ENCODE peak calls at places on chromosomes 4 and X, in ten cellular contexts. W is lung, A is PC-9, E is upper lobe of left lung, F is PC-3, B is A673, V is fibroblast of lung, Y is AG04450, I is GM23248, J is mammary epithelial cell. L is an unnamed sample.

GRCh38 chrX:31555506-31555905 is 483.7 kb upstream of the FTHL17 start:
- DNase-seq in W (no peak), E (no peak), J (no peak), Y (no peak), F (no peak), A (no peak), B (no peak), V (peak), I (peak), L (no peak)

GRCh38 chrX:55813150-55813549 is 95.6 kb downstream of the RRAGB start:
- DNase-seq in Y (no peak), I (no peak), B (no peak), F (no peak), A (no peak), V (no peak), J (no peak), W (no peak), E (peak), L (no peak)

GRCh38 chr4:124044867-124045266 is 648.3 kb downstream of the SPRY1 start:
- DNase-seq in W (no peak), E (no peak), Y (no peak), A (peak), V (no peak), F (no peak), I (no peak), J (no peak), B (no peak), L (no peak)

GRCh38 chr4:182604161-182604591 is 313.0 kb downstream of the DCTD start:
- DNase-seq in J (no peak), E (no peak), I (peak), W (no peak), F (peak), A (no peak), V (peak), Y (peak), B (peak), L (no peak)

GRCh38 chr4:82678046-82678445 is 116.3 kb upstream of the TMEM150C start:
- DNase-seq in V (no peak), E (no peak), Y (no peak), W (no peak), J (no peak), B (no peak), A (no peak), I (peak), F (no peak), L (no peak)

GRCh38 chr4:107838138-107838618 is 13.4 kb downstream of the SGMS2 start:
- DNase-seq in I (peak), B (no peak), E (no peak), A (no peak), F (no peak), W (no peak), V (no peak), J (no peak), Y (no peak), L (no peak)

GRCh38 chrX:46477435-46477834 is 67.8 kb downstream of the ZNF674 start:
- DNase-seq in F (no peak), J (no peak), I (peak), Y (no peak), A (no peak), V (peak), W (no peak), B (no peak), E (no peak), L (no peak)

GRCh38 chr4:3201718-3202702 is 46.9 kb upstream of the MSANTD1 start:
- DNase-seq in F (no peak), A (no peak), J (no peak), I (peak), V (peak), E (no peak), B (peak), Y (peak), W (no peak), L (no peak)

GRCh38 chr4:25057299-25057698 is 26.6 kb upstream of the LGI2 start:
- DNase-seq in B (no peak), V (no peak), I (no peak), J (no peak), Y (no peak), W (no peak), A (no peak), E (no peak), F (no peak), L (no peak)

GRCh38 chr4:38669233-38669632 is 5.2 kb downstream of the KLF3 start:
- DNase-seq in I (peak), B (no peak), W (no peak), A (no peak), Y (no peak), F (no peak), V (peak), J (no peak), E (peak), L (no peak)

GRCh38 chr4:83589283-83589682 is 53.4 kb downstream of the GPAT3 start:
- DNase-seq in J (no peak), F (no peak), Y (no peak), V (no peak), B (no peak), E (no peak), I (no peak), A (no peak), W (no peak), L (no peak)

DNA sequence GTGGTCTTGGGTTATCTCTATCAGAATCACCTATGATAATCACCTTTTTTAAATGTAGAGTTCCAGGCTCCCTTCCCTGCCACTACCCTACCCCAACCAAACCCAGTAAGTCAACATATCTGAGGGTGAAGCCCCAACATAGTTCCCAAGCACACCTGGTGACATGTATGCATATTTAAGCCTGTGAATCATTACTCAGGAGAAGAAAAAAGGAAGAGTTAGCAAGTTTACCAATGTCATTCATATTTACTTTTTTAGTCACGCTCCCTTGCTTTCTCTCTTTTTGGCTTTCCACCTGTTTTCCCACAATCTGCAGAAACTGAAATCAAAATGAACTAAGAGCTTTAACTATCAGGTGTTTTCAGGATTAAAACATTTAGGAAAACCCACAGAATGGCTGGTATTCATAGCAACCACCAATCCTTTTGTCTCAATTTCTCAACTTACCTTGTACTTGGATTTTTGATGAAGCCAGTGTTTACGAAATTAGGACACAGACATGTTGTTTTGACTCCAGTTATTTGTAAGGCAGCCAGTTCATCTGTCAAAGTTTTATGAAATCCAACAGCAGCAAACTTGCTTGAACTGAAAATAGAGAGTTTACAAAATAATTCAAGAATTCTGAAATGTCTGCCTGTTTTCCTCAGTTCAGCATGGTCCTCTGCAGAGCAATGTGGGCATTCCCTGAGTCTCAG is 34.0 kb downstream of the HSD17B11 start:
- DNase-seq in B (no peak), Y (no peak), E (no peak), A (no peak), I (no peak), V (no peak), W (no peak), J (peak), F (peak), L (no peak)
- H3K27ac ChIP-seq in B (no peak), Y (no peak), E (no peak), A (no peak), I (no peak), V (no peak), W (no peak), J (no peak), F (peak), L (no peak)

GRCh38 chrX:154460326-154460725 is 2.2 kb downstream of the PLXNA3 start:
- DNase-seq in B (no peak), I (peak), Y (no peak), W (no peak), F (no peak), A (no peak), J (no peak), E (no peak), V (no peak), L (no peak)

GRCh38 chrX:154458954-154459829 is 1.1 kb downstream of the PLXNA3 start:
- DNase-seq in V (no peak), J (no peak), E (no peak), F (peak), I (peak), W (no peak), A (peak), B (peak), Y (no peak), L (no peak)

GRCh38 chrX:154457491-154458115 is 478 bp upstream of the PLXNA3 start:
- DNase-seq in V (no peak), I (peak), E (peak), B (peak), J (peak), W (no peak), F (peak), A (peak), Y (no peak), L (no peak)

GRCh38 chrX:154459843-154460242 is 1.8 kb downstream of the PLXNA3 start:
- DNase-seq in V (no peak), Y (no peak), F (no peak), E (no peak), W (no peak), B (no peak), I (peak), A (no peak), J (no peak), L (no peak)

DNA sequence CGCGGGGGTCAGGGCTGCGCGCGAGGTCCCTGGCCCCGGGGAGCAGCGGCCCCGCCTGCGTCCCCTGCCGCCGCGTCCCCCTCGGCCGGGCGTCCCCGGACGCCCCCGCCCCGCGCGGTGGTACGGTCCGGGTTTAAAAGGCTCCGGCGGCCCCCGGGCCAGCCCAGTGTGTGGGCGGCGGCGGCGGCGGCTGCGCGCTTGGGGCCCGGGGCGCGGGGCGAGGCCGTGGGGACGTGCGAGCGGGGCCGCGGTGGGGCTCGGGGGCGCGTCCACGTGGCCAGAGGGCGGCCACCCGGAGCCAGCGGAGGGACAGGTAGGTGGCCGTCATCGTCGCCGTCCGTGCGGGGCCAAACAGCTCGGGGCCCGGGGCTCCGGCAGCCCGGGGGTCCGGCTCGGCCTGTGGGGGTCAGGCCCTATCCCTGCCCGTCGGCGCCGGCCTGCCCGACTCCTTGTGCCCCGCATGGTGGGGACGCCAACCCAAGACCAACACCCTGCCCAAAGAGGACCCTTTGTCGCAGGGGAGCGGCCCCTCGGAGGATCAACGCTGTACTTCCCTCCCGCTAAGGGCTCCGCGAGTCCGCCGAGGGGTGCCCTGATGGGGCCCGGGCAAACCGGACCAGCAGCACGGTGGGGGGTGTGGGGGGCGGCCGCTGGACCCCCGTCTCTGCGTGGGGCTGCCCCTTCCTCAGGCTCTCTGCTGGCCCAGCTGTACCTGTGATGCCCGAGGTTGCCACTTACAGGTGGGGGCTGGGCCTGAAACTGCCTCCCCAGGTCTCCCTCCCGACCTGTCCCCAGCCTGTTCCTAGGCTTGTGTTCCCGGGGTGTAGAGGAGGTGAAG is at the start of gene PLXNA3:
- DNase-seq in V (peak), A (peak), J (no peak), B (peak), I (peak), E (peak), Y (no peak), W (no peak), F (peak), L (no peak)
- H3K27ac ChIP-seq in V (no peak), A (no peak), J (no peak), B (peak), I (peak), E (peak), Y (no peak), W (peak), F (no peak), L (peak)

DNA sequence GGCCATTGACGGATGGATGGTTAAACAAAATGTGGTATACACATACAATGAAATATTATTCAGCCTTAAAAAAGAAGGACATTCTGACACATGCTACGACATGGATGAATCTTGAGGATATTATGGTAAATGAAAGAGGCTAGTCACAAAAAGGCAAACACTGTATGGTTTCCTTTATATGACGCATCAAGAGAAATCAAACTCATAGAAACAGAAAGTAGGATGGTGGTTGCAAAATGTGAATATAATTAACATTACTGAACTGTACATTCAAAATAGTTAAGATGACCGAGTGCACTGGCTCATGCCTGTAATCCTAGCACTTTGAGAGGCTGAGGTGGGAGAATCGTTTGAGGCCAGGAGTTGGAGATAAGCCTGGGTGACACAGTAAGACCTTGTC is 9.5 kb upstream of the CASK start:
- DNase-seq in A (no peak), E (no peak), Y (no peak), W (no peak), J (no peak), V (no peak), F (no peak), I (no peak), B (no peak), L (no peak)
- H3K27ac ChIP-seq in A (no peak), E (no peak), Y (no peak), W (no peak), J (no peak), V (no peak), F (no peak), I (no peak), B (no peak), L (no peak)

GRCh38 chr4:87530868-87531267 is 1.7 kb upstream of the SPARCL1 start:
- DNase-seq in J (peak), V (peak), Y (no peak), B (no peak), A (no peak), E (no peak), I (peak), F (no peak), W (peak), L (peak)

GRCh38 chr4:87529187-87529586 is at the start of gene SPARCL1:
- DNase-seq in Y (no peak), V (no peak), E (no peak), J (no peak), B (no peak), W (no peak), I (no peak), A (no peak), F (no peak), L (peak)

GRCh38 chr4:87527446-87528240 is 1.5 kb downstream of the SPARCL1 start:
- DNase-seq in J (no peak), E (no peak), A (no peak), Y (no peak), I (no peak), V (peak), W (no peak), B (peak), F (no peak), L (no peak)

GRCh38 chr4:87532907-87533306 is 3.7 kb upstream of the SPARCL1 start:
- DNase-seq in V (no peak), Y (no peak), W (no peak), I (no peak), B (no peak), E (no peak), F (no peak), A (no peak), J (no peak), L (no peak)

GRCh38 chr4:87532109-87532508 is 2.9 kb upstream of the SPARCL1 start:
- DNase-seq in W (no peak), B (no peak), F (no peak), I (no peak), A (no peak), Y (no peak), J (no peak), E (no peak), V (no peak), L (no peak)
- H3K27ac ChIP-seq in W (peak), B (no peak), F (no peak), I (no peak), A (no peak), Y (no peak), J (no peak), E (peak), V (no peak), L (peak)